ENCODE peak calls at places on chromosomes 11 and 22, in five cellular contexts. One of them, this sample, is unnamed.

GRCh38 chr22:47372596-47373385 is 610.3 kb downstream of the TBC1D22A start:
- DNase-seq in brain microvascular endothelial cell: no peak
- DNase-seq in uterus: peak; percentile 5
- DNase-seq in psoas muscle: no peak
- DNase-seq in effector memory CD4-positive, alpha-beta T cell: no peak
- DNase-seq in this sample: no peak

GRCh38 chr11:106409201-106409600 is 331.7 kb downstream of the AASDHPPT start:
- DNase-seq in brain microvascular endothelial cell: no peak
- DNase-seq in uterus: no peak
- DNase-seq in psoas muscle: no peak
- DNase-seq in effector memory CD4-positive, alpha-beta T cell: no peak
- DNase-seq in this sample: no peak

GRCh38 chr22:43017525-43018290 is 2.8 kb upstream of the PACSIN2 start:
- DNase-seq in brain microvascular endothelial cell: no peak
- DNase-seq in uterus: no peak
- DNase-seq in psoas muscle: no peak
- DNase-seq in effector memory CD4-positive, alpha-beta T cell: no peak
- DNase-seq in this sample: no peak

GRCh38 chr11:118998388-118998717 is 415 bp downstream of the CENATAC start:
- DNase-seq in brain microvascular endothelial cell: no peak
- DNase-seq in uterus: no peak
- DNase-seq in psoas muscle: no peak
- DNase-seq in effector memory CD4-positive, alpha-beta T cell: no peak
- DNase-seq in this sample: no peak

GRCh38 chr11:102343789-102344188 is 3.2 kb upstream of the BIRC2 start:
- DNase-seq in brain microvascular endothelial cell: no peak
- DNase-seq in uterus: no peak
- DNase-seq in psoas muscle: no peak
- DNase-seq in effector memory CD4-positive, alpha-beta T cell: no peak
- DNase-seq in this sample: no peak

GRCh38 chr22:26357813-26358212 is 71.2 kb upstream of the ASPHD2 start:
- DNase-seq in brain microvascular endothelial cell: no peak
- DNase-seq in uterus: no peak
- DNase-seq in psoas muscle: no peak
- DNase-seq in effector memory CD4-positive, alpha-beta T cell: no peak
- DNase-seq in this sample: no peak

GRCh38 chr11:131534611-131535010 is 164.2 kb downstream of the NTM start:
- DNase-seq in brain microvascular endothelial cell: no peak
- DNase-seq in uterus: no peak
- DNase-seq in psoas muscle: no peak
- DNase-seq in effector memory CD4-positive, alpha-beta T cell: no peak
- DNase-seq in this sample: no peak

GRCh38 chr22:48627203-48627602 is 1200.5 kb downstream of the BRD1 start:
- DNase-seq in brain microvascular endothelial cell: no peak
- DNase-seq in uterus: no peak
- DNase-seq in psoas muscle: no peak
- DNase-seq in effector memory CD4-positive, alpha-beta T cell: no peak
- DNase-seq in this sample: peak; percentile 76

GRCh38 chr11:22337571-22338464 is at the start of gene SLC17A6:
- DNase-seq in brain microvascular endothelial cell: peak; percentile 7
- DNase-seq in uterus: no peak
- DNase-seq in psoas muscle: no peak
- DNase-seq in effector memory CD4-positive, alpha-beta T cell: no peak
- DNase-seq in this sample: peak; percentile 41

GRCh38 chr22:26445577-26446275 is 16.7 kb downstream of the ASPHD2 start:
- DNase-seq in brain microvascular endothelial cell: no peak
- DNase-seq in uterus: no peak
- DNase-seq in psoas muscle: no peak
- DNase-seq in effector memory CD4-positive, alpha-beta T cell: no peak
- DNase-seq in this sample: no peak

GRCh38 chr11:95711162-95711944 is 78.2 kb downstream of the FAM76B start:
- DNase-seq in brain microvascular endothelial cell: peak; percentile 59
- DNase-seq in uterus: no peak
- DNase-seq in psoas muscle: no peak
- DNase-seq in effector memory CD4-positive, alpha-beta T cell: no peak
- DNase-seq in this sample: no peak

GRCh38 chr11:14702760-14703159 is 59.2 kb downstream of the PDE3B start:
- DNase-seq in brain microvascular endothelial cell: no peak
- DNase-seq in uterus: no peak
- DNase-seq in psoas muscle: no peak
- DNase-seq in effector memory CD4-positive, alpha-beta T cell: no peak
- DNase-seq in this sample: no peak

GRCh38 chr22:29788339-29789279 is 21.4 kb downstream of the UQCR10 start:
- DNase-seq in brain microvascular endothelial cell: no peak
- DNase-seq in uterus: no peak
- DNase-seq in psoas muscle: no peak
- DNase-seq in effector memory CD4-positive, alpha-beta T cell: no peak
- DNase-seq in this sample: no peak

GRCh38 chr22:38455530-38456271 is 702 bp upstream of the KCNJ4 start:
- DNase-seq in brain microvascular endothelial cell: no peak
- DNase-seq in uterus: no peak
- DNase-seq in psoas muscle: no peak
- DNase-seq in effector memory CD4-positive, alpha-beta T cell: no peak
- DNase-seq in this sample: peak; percentile 97

GRCh38 chr11:3199537-3200295 is 18.9 kb downstream of the MRGPRG start:
- DNase-seq in brain microvascular endothelial cell: no peak
- DNase-seq in uterus: peak; percentile 6
- DNase-seq in psoas muscle: no peak
- DNase-seq in effector memory CD4-positive, alpha-beta T cell: no peak
- DNase-seq in this sample: peak; percentile 58

GRCh38 chr11:64306563-64306875 is 1.2 kb downstream of the ESRRA start:
- DNase-seq in brain microvascular endothelial cell: no peak
- DNase-seq in uterus: no peak
- DNase-seq in psoas muscle: no peak
- DNase-seq in effector memory CD4-positive, alpha-beta T cell: no peak
- DNase-seq in this sample: no peak

GRCh38 chr22:37627545-37627944 is 11.9 kb upstream of the SH3BP1 start:
- DNase-seq in brain microvascular endothelial cell: no peak
- DNase-seq in uterus: no peak
- DNase-seq in psoas muscle: no peak
- DNase-seq in effector memory CD4-positive, alpha-beta T cell: no peak
- DNase-seq in this sample: no peak

GRCh38 chr11:79274636-79275315 is 166.1 kb downstream of the TENM4 start:
- DNase-seq in brain microvascular endothelial cell: no peak
- DNase-seq in uterus: no peak
- DNase-seq in psoas muscle: no peak
- DNase-seq in effector memory CD4-positive, alpha-beta T cell: no peak
- DNase-seq in this sample: no peak

GRCh38 chr22:23818541-23818940 is 20.3 kb downstream of the DERL3 start:
- DNase-seq in brain microvascular endothelial cell: no peak
- DNase-seq in uterus: no peak
- DNase-seq in psoas muscle: no peak
- DNase-seq in effector memory CD4-positive, alpha-beta T cell: no peak
- DNase-seq in this sample: no peak
- H3K36me3 ChIP-seq in brain microvascular endothelial cell: peaks cover 57% of the 10 kb centered on the region
- H3K36me3 ChIP-seq in uterus: no peaks in the 10 kb centered on the region
- H3K36me3 ChIP-seq in psoas muscle: no peaks in the 10 kb centered on the region
- H3K36me3 ChIP-seq in effector memory CD4-positive, alpha-beta T cell: peaks cover 55% of the 10 kb centered on the region
- H3K36me3 ChIP-seq in this sample: peaks cover 38% of the 10 kb centered on the region

GRCh38 chr11:134531331-134532135 is 119.5 kb upstream of the B3GAT1 start:
- DNase-seq in brain microvascular endothelial cell: no peak
- DNase-seq in uterus: no peak
- DNase-seq in psoas muscle: no peak
- DNase-seq in effector memory CD4-positive, alpha-beta T cell: no peak
- DNase-seq in this sample: peak; percentile 30
- H3K27me3 ChIP-seq in brain microvascular endothelial cell: no peaks in the 10 kb centered on the region
- H3K27me3 ChIP-seq in uterus: no peaks in the 10 kb centered on the region
- H3K27me3 ChIP-seq in psoas muscle: peaks cover 3% of the 10 kb centered on the region
- H3K27me3 ChIP-seq in effector memory CD4-positive, alpha-beta T cell: no peaks in the 10 kb centered on the region
- H3K27me3 ChIP-seq in this sample: no peaks in the 10 kb centered on the region

DNA sequence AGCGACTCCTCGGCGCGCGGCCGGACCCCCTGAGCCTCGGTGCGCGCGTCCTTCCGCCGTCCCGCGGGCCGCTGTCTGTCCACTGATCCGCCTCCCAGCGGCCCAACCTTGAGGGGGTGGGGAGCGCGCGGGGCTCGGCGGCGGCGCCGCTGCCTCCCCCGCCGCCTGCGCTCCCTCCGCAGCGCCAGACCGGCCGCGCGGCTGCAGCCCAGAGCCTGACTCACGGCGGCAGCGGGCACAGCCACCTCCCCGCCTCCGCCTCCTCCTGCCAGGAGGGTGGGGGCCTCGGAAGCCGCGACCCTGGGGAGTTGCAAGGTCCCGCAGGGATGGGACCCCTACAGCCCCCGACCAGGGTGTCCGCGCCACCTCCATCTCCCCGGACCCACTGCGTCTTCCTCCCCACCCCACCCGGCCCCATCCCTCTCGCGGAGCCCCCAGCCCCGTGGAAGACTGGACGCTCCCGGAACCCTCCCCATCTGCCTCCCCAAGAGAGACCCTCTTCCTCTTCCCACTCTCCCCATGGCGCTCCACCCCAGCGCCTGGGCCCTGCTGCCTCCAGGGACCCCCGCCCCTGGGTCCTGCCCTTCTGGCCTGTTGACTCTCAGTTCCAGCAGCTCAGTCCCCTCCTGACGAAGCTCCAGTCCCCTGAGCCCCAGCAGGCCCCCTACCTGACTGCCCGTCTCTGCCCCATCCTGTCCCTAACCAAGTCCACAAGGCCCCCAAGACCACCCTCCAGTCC is 1.2 kb downstream of the IFITM10 start:
- DNase-seq in brain microvascular endothelial cell: no peak
- DNase-seq in uterus: no peak
- DNase-seq in psoas muscle: no peak
- DNase-seq in effector memory CD4-positive, alpha-beta T cell: no peak
- DNase-seq in this sample: peak; percentile 91
- H3K4me3 ChIP-seq in brain microvascular endothelial cell: peak overlapping the region; percentile 70
- H3K4me3 ChIP-seq in uterus: no peak overlapping the region
- H3K4me3 ChIP-seq in psoas muscle: peak overlapping the region; percentile 67
- H3K4me3 ChIP-seq in effector memory CD4-positive, alpha-beta T cell: no peak overlapping the region
- H3K4me3 ChIP-seq in this sample: peak overlapping the region; percentile 33

GRCh38 chr11:18404062-18404461 is 8.1 kb upstream of the LDHC start:
- DNase-seq in brain microvascular endothelial cell: no peak
- DNase-seq in uterus: no peak
- DNase-seq in psoas muscle: no peak
- DNase-seq in effector memory CD4-positive, alpha-beta T cell: no peak
- DNase-seq in this sample: no peak
- H3K36me3 ChIP-seq in brain microvascular endothelial cell: peaks cover 92% of the 10 kb centered on the region
- H3K36me3 ChIP-seq in uterus: no peaks in the 10 kb centered on the region
- H3K36me3 ChIP-seq in psoas muscle: peaks cover 25% of the 10 kb centered on the region
- H3K36me3 ChIP-seq in effector memory CD4-positive, alpha-beta T cell: peaks cover 71% of the 10 kb centered on the region
- H3K36me3 ChIP-seq in this sample: peaks cover 21% of the 10 kb centered on the region

GRCh38 chr11:130397780-130398179 is 30.6 kb downstream of the ADAMTS8 start:
- DNase-seq in brain microvascular endothelial cell: no peak
- DNase-seq in uterus: no peak
- DNase-seq in psoas muscle: no peak
- DNase-seq in effector memory CD4-positive, alpha-beta T cell: no peak
- DNase-seq in this sample: no peak
- H3K27me3 ChIP-seq in brain microvascular endothelial cell: peaks cover 35% of the 10 kb centered on the region
- H3K27me3 ChIP-seq in uterus: no peaks in the 10 kb centered on the region
- H3K27me3 ChIP-seq in psoas muscle: no peaks in the 10 kb centered on the region
- H3K27me3 ChIP-seq in effector memory CD4-positive, alpha-beta T cell: no peaks in the 10 kb centered on the region
- H3K27me3 ChIP-seq in this sample: no peaks in the 10 kb centered on the region

This sample was measured in H7.